ENCODE peak calls at places on chromosomes 3 and 15, in nine cellular contexts. T, J, D, W, Z, R, E, G and N are unnamed samples.

GRCh38 chr3:24472358-24472757 is 22.3 kb downstream of the THRB start:
- DNase-seq in T (no peak), J (no peak), D (no peak), W (no peak), Z (no peak), R (no peak), E (peak; percentile 25), G (no peak), N (no peak)

GRCh38 chr15:101124731-101125558 is 126.9 kb downstream of the CHSY1 start:
- DNase-seq in T (peak; percentile 99), J (no peak), D (no peak), W (no peak), Z (no peak), R (peak; percentile 83), E (no peak), G (no peak), N (no peak)

GRCh38 chr15:75349851-75350588 is 3.2 kb downstream of the NEIL1 start:
- DNase-seq in T (no peak), J (no peak), D (no peak), W (peak; percentile 56), Z (peak; percentile 23), R (no peak), E (no peak), G (no peak), N (peak; percentile 92)

GRCh38 chr15:41043276-41043675 is 72.8 kb downstream of the INO80 start:
- DNase-seq in T (peak; percentile 67), J (no peak), D (no peak), W (no peak), Z (no peak), R (peak; percentile 79), E (no peak), G (no peak), N (no peak)

GRCh38 chr3:142866841-142867631 is 21.8 kb downstream of the PCOLCE2 start:
- DNase-seq in T (no peak), J (no peak), D (peak; percentile 81), W (no peak), Z (no peak), R (no peak), E (peak; percentile 97), G (no peak), N (no peak)

GRCh38 chr3:55490194-55490913 is 3.2 kb upstream of the WNT5A start:
- DNase-seq in T (no peak), J (no peak), D (no peak), W (no peak), Z (no peak), R (no peak), E (peak; percentile 18), G (no peak), N (no peak)

GRCh38 chr3:71930056-71930991 is 145.4 kb upstream of the PROK2 start:
- DNase-seq in T (peak; percentile 17), J (no peak), D (peak; percentile 35), W (no peak), Z (no peak), R (peak; percentile 44), E (peak; percentile 85), G (no peak), N (peak; percentile 27)

GRCh38 chr15:39407116-39407515 is 173.8 kb upstream of the THBS1 start:
- DNase-seq in T (peak; percentile 54), J (no peak), D (no peak), W (no peak), Z (no peak), R (no peak), E (no peak), G (no peak), N (no peak)

GRCh38 chr15:85761635-85762034 is 33.1 kb downstream of the KLHL25 start:
- DNase-seq in T (peak; percentile 67), J (no peak), D (no peak), W (no peak), Z (no peak), R (peak; percentile 86), E (no peak), G (no peak), N (no peak)

GRCh38 chr15:78175333-78175732 is 26.2 kb downstream of the IDH3A start:
- DNase-seq in T (no peak), J (no peak), D (no peak), W (no peak), Z (no peak), R (no peak), E (no peak), G (no peak), N (peak; percentile 61)

GRCh38 chr15:78174398-78174797 is 25.2 kb downstream of the IDH3A start:
- DNase-seq in T (no peak), J (no peak), D (no peak), W (no peak), Z (no peak), R (no peak), E (no peak), G (no peak), N (peak; percentile 95)

GRCh38 chr15:78170848-78171773 is 21.9 kb downstream of the IDH3A start:
- DNase-seq in T (no peak), J (no peak), D (no peak), W (no peak), Z (no peak), R (no peak), E (no peak), G (no peak), N (no peak)

GRCh38 chr15:78168591-78168990 is 19.4 kb downstream of the IDH3A start:
- DNase-seq in T (no peak), J (no peak), D (no peak), W (no peak), Z (no peak), R (no peak), E (no peak), G (no peak), N (no peak)

DNA sequence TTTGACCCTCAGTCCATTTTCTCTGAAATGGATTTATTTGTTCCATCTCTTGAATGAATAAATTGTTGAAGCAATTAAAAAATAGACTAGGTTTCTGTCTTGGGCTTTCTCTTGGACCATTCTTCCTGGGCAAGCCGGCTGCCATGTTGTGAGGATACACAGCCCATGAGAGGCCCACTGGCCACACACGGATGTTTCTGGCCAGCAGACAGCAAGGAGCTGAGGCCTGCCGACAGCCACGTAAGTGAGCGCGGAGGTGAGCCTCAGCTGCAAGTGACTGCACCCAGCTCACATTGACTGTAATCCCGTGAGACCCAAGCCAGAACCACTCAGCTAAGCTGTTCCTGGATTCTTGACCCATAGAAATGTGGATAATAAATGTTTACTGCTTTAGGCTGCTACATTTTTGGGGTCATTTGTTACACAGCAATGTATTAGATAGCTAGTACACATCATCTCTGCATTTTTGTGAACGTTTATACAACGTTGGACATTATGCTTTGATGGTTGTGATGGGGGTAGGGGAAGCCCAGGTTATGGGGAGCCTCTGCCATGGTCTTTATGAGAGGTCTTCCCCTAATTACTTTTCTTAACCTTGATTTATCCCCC is 22.8 kb downstream of the IDH3A start:
- DNase-seq in T (no peak), J (no peak), D (no peak), W (no peak), Z (no peak), R (no peak), E (no peak), G (no peak), N (no peak)
- H3K4me1 ChIP-seq in T (no peaks in the 10 kb centered on the region), J (peaks cover 11% of the 10 kb centered on the region), D (no peaks in the 10 kb centered on the region), W (peaks cover 26% of the 10 kb centered on the region), Z (peaks cover 1% of the 10 kb centered on the region), R (no peaks in the 10 kb centered on the region), E (no peaks in the 10 kb centered on the region), G (peaks cover 23% of the 10 kb centered on the region), N (peaks cover 64% of the 10 kb centered on the region)

GRCh38 chr15:31338318-31338878 is 11.8 kb downstream of the KLF13 start:
- DNase-seq in T (no peak), J (no peak), D (no peak), W (no peak), Z (peak; percentile 52), R (peak; percentile 5), E (no peak), G (no peak), N (no peak)
- H3K4me1 ChIP-seq in T (peaks cover 13% of the 10 kb centered on the region), J (peaks cover 75% of the 10 kb centered on the region), D (peaks cover 12% of the 10 kb centered on the region), W (peaks cover 99% of the 10 kb centered on the region), Z (peaks cover 35% of the 10 kb centered on the region), R (peaks cover 17% of the 10 kb centered on the region), E (no peaks in the 10 kb centered on the region), G (peaks cover 99% of the 10 kb centered on the region), N (peaks cover 23% of the 10 kb centered on the region)

GRCh38 chr3:171749128-171749527 is 61.2 kb downstream of the PLD1 start:
- DNase-seq in T (no peak), J (no peak), D (no peak), W (no peak), Z (no peak), R (no peak), E (peak; percentile 6), G (no peak), N (no peak)

GRCh38 chr3:171755015-171755589 is 55.2 kb downstream of the PLD1 start:
- DNase-seq in T (no peak), J (no peak), D (no peak), W (no peak), Z (no peak), R (no peak), E (no peak), G (no peak), N (no peak)

GRCh38 chr3:171752329-171752728 is 58.0 kb downstream of the PLD1 start:
- DNase-seq in T (no peak), J (no peak), D (no peak), W (no peak), Z (no peak), R (no peak), E (no peak), G (no peak), N (no peak)

GRCh38 chr3:171753665-171754408 is 56.4 kb downstream of the PLD1 start:
- DNase-seq in T (peak; percentile 86), J (no peak), D (no peak), W (no peak), Z (no peak), R (peak; percentile 74), E (no peak), G (no peak), N (no peak)

DNA sequence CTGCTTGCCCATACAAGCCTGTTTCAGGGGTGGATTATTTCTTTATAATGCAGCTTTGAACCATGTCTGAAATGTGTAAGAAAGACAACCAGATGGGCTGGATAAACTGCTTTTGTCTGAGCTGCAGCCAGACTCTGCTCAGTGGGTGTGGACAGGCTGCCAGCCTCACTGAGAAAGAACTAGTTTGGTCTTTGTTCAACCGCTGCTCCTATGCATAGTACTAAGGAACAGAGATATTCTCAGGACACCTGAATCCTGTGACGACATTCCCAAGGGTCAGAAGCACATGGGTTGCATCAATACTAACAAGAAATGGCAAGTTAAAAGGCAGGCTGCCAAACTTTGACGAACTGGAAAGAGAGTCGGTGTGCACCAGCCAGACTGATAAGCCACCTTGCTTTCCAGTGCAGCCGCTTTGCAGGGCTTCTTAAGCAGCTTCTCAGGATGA is 57.2 kb downstream of the PLD1 start:
- DNase-seq in T (peak; percentile 20), J (no peak), D (no peak), W (no peak), Z (no peak), R (peak; percentile 26), E (no peak), G (no peak), N (no peak)
- H3K4me1 ChIP-seq in T (peaks cover 3% of the 10 kb centered on the region), J (peaks cover 9% of the 10 kb centered on the region), D (no peaks in the 10 kb centered on the region), W (no peaks in the 10 kb centered on the region), Z (peaks cover 11% of the 10 kb centered on the region), R (no peaks in the 10 kb centered on the region), E (peaks cover 6% of the 10 kb centered on the region), G (peaks cover 98% of the 10 kb centered on the region), N (no peaks in the 10 kb centered on the region)

DNA sequence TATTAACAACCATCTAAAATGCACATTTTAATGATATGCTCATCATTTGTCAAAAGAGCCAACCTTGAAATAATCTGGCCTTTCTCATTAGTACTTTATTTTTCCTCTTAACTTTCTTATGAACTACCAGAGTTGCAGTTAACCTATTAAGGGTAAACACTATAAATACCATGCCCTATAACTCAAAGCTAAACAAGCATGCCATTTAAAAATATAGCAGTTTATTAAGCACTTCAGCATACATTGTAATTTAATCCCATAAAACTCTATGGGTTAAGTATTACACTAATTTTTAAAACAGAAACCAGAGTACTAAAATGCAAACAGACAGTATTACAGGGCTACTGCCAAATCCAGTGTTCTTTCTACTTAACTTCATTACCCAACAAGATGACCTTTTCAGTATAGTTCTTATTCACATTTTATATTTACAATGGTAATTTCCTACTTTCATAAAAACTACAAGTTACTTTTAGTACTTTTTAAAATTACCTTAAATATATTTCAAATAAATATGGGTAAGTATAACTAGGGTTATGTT is 11.8 kb downstream of the NPTN start:
- DNase-seq in T (no peak), J (no peak), D (no peak), W (no peak), Z (no peak), R (no peak), E (no peak), G (no peak), N (no peak)
- H3K4me1 ChIP-seq in T (peaks cover 4% of the 10 kb centered on the region), J (peaks cover 82% of the 10 kb centered on the region), D (no peaks in the 10 kb centered on the region), W (peaks cover 3% of the 10 kb centered on the region), Z (peaks cover 5% of the 10 kb centered on the region), R (no peaks in the 10 kb centered on the region), E (peaks cover 7% of the 10 kb centered on the region), G (peaks cover 96% of the 10 kb centered on the region), N (no peaks in the 10 kb centered on the region)